ENCODE peak calls at places on chromosome 19, in five cellular contexts. D, R, K, F and Z are unnamed samples.

GRCh38 chr19:11197291-11198174 is at the start of gene KANK2:
- DNase-seq in D (no peak), R (peak), K (peak), F (peak), Z (peak)

GRCh38 chr19:7522923-7523667 is 671 bp downstream of the MCOLN1 start:
- DNase-seq in D (no peak), R (peak), K (no peak), F (no peak), Z (no peak)

GRCh38 chr19:1125601-1126533 is 22.1 kb downstream of the GPX4 start:
- DNase-seq in D (no peak), R (peak), K (no peak), F (no peak), Z (no peak)

GRCh38 chr19:6571167-6571566 is 19.8 kb downstream of the CD70 start:
- DNase-seq in D (no peak), R (no peak), K (no peak), F (no peak), Z (no peak)

GRCh38 chr19:1098177-1099051 is 3.2 kb upstream of the POLR2E start:
- DNase-seq in D (no peak), R (no peak), K (no peak), F (no peak), Z (no peak)

GRCh38 chr19:50735869-50736268 is 12.7 kb downstream of the CLEC11A start:
- DNase-seq in D (no peak), R (no peak), K (no peak), F (no peak), Z (no peak)

GRCh38 chr19:29676586-29676985 is 11.3 kb downstream of the PLEKHF1 start:
- DNase-seq in D (no peak), R (no peak), K (no peak), F (no peak), Z (no peak)

GRCh38 chr19:44702551-44703176 is 3.7 kb downstream of the CEACAM16 start:
- DNase-seq in D (no peak), R (no peak), K (no peak), F (no peak), Z (no peak)

GRCh38 chr19:16594131-16594586 is 21.9 kb upstream of the SLC35E1 start:
- DNase-seq in D (no peak), R (no peak), K (no peak), F (no peak), Z (peak)

GRCh38 chr19:1316466-1316865 is 30.8 kb downstream of the EFNA2 start:
- DNase-seq in D (no peak), R (no peak), K (no peak), F (no peak), Z (no peak)

GRCh38 chr19:1280588-1281269 is 4.9 kb upstream of the EFNA2 start:
- DNase-seq in D (no peak), R (no peak), K (no peak), F (no peak), Z (no peak)

GRCh38 chr19:41739361-41739760 is 16.0 kb upstream of the CEACAM6 start:
- DNase-seq in D (no peak), R (no peak), K (no peak), F (no peak), Z (no peak)

GRCh38 chr19:45947926-45948325 is 25.7 kb downstream of the NOVA2 start:
- DNase-seq in D (no peak), R (peak), K (no peak), F (no peak), Z (no peak)

GRCh38 chr19:47049307-47049700 is 880 bp upstream of the TMEM160 start:
- DNase-seq in D (peak), R (peak), K (no peak), F (no peak), Z (no peak)

GRCh38 chr19:43624933-43625332 is 5.5 kb upstream of the ZNF428 start:
- DNase-seq in D (no peak), R (peak), K (peak), F (no peak), Z (peak)

GRCh38 chr19:11444059-11444458 is 8.6 kb downstream of the PRKCSH start:
- DNase-seq in D (no peak), R (no peak), K (no peak), F (no peak), Z (no peak)

GRCh38 chr19:46040952-46041500 is at the start of gene IGFL4:
- DNase-seq in D (no peak), R (no peak), K (no peak), F (no peak), Z (no peak)

GRCh38 chr19:806815-807421 is 9.7 kb downstream of the PTBP1 start:
- DNase-seq in D (no peak), R (no peak), K (no peak), F (no peak), Z (no peak)

GRCh38 chr19:47615714-47616113 is 6.8 kb downstream of the BICRA start:
- DNase-seq in D (no peak), R (no peak), K (no peak), F (no peak), Z (no peak)

GRCh38 chr19:44876930-44877530 is 14.0 kb upstream of the TOMM40 start:
- DNase-seq in D (no peak), R (no peak), K (no peak), F (no peak), Z (no peak)

GRCh38 chr19:2481466-2481865 is 5.5 kb downstream of the GADD45B start:
- DNase-seq in D (no peak), R (no peak), K (no peak), F (no peak), Z (no peak)

GRCh38 chr19:34715357-34715756 is 18.7 kb upstream of the ZNF181 start:
- DNase-seq in D (no peak), R (no peak), K (no peak), F (no peak), Z (no peak)

GRCh38 chr19:6241680-6242079 is 38.1 kb downstream of the MLLT1 start:
- DNase-seq in D (no peak), R (no peak), K (no peak), F (peak), Z (no peak)

GRCh38 chr19:7965259-7965841 is 21.9 kb upstream of the TIMM44 start:
- DNase-seq in D (no peak), R (no peak), K (no peak), F (no peak), Z (no peak)

GRCh38 chr19:15418112-15418587 is 638 bp downstream of the AKAP8L start:
- DNase-seq in D (no peak), R (peak), K (no peak), F (no peak), Z (no peak)

GRCh38 chr19:14408641-14409120 is 10.5 kb downstream of the DDX39A start:
- DNase-seq in D (no peak), R (peak), K (no peak), F (no peak), Z (peak)

GRCh38 chr19:58067240-58067912 is 8.3 kb downstream of the ZNF135 start:
- DNase-seq in D (no peak), R (peak), K (no peak), F (no peak), Z (no peak)
- TF ChIP-seq CTCF in D (no peak), R (no peak), K (no peak), F (no peak), Z (no peak)

GRCh38 chr19:18128805-18129204 is 24.2 kb upstream of the PIK3R2 start:
- DNase-seq in D (no peak), R (no peak), K (no peak), F (no peak), Z (no peak)

GRCh38 chr19:18123819-18124218 is 26.2 kb downstream of the MAST3 start:
- DNase-seq in D (no peak), R (no peak), K (no peak), F (no peak), Z (no peak)

GRCh38 chr19:18128044-18128443 is 24.9 kb upstream of the PIK3R2 start:
- DNase-seq in D (no peak), R (peak), K (no peak), F (no peak), Z (no peak)

GRCh38 chr19:18122860-18123795 is 25.6 kb downstream of the MAST3 start:
- DNase-seq in D (no peak), R (no peak), K (no peak), F (no peak), Z (no peak)

DNA sequence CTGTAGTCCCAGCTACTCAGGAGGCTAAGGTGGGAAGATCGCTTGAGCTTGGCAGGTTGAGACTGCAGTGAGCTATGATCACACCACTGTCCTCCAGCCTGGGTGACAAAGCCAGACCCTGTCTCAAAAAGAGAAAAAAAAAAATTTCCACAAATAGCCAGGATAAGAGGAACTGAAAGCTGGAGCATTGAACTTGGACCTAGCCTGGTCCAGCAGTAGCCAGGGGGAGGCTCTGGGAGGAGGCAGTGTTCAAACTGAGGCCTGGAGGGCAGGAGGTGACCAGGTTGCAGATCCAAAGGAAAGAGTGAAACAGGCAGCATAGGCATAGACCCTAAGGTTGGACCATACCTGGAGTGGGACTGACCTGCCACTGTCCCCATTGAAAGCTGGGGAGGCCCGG is 26.9 kb upstream of the PIK3R2 start:
- DNase-seq in D (no peak), R (no peak), K (no peak), F (no peak), Z (no peak)
- TF ChIP-seq CTCF in D (no peak), R (no peak), K (no peak), F (no peak), Z (no peak)

GRCh38 chr19:54431255-54431838 is 16.1 kb downstream of the TTYH1 start:
- DNase-seq in D (no peak), R (no peak), K (no peak), F (no peak), Z (no peak)
- TF ChIP-seq CTCF in D (no peak), R (no peak), K (no peak), F (peak), Z (no peak)

GRCh38 chr19:55289117-55289796 is 5.5 kb downstream of the BRSK1 start:
- DNase-seq in D (peak), R (no peak), K (no peak), F (no peak), Z (no peak)
- TF ChIP-seq CTCF in D (no peak), R (no peak), K (no peak), F (no peak), Z (no peak)

DNA sequence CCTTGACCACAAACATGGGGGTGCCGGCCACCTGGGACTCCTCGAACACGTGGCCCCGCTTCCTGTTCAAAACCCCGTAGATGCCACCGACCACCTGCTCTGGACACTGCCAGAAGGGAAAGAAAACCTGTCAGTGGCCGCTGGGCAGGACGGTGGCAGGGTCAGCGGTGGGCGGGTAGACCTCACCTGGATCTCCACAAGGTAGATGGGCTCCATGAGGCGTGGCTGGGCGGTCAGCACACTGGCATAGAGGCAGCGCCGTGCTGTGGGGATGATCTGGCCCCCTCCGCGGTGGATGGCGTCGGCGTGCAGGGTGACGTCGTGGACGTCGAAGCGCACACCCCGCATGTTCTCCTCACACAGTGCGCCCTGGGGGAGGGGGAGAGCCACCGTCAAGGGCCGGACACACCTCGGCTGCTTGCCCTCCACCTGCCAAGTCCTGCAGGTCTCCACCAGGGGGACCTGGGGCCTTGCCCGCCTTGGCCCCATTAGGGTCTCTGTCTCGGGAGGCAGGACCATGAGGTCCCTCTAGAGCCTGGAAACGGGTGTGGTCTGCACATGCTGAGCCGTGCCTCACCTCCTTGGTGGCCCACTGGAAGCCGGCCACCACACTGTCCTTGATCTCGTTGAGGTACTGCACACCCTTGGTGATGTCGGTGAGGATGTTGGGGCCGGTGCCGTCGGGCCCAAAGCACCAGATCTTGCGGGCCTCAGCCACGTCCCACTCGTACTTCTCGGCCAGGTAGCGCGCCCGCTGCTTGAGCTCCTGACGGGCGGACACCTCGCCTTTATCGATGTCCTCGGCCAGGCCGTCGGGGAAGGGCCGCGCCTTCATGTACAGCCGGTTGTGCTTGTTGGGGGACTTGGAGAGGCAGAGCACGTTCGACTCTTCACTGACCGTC is 6.6 kb upstream of the DAPK3 start:
- DNase-seq in D (no peak), R (no peak), K (no peak), F (no peak), Z (no peak)
- TF ChIP-seq CTCF in D (peak), R (peak), K (no peak), F (peak), Z (no peak)

DNA sequence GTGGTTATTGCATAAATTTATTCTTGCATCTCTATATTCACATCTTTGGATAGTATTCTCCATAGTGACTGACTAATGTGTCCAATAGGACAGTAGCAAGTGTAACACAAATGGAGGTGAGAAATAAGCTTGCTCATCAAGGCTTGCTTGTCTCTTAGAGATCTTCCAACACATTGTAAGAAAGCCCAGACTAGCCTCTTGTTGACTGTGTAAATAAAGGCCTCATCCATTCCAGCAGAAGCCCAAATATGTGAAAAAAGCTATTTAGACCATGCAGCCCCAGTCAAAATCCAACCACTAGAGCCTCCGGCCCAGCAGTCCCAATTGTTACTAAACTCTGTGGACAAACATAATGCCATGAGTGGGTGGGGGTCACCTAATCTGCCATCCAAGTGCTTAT is 2.7 kb upstream of the ZNF615 start:
- DNase-seq in D (no peak), R (no peak), K (no peak), F (no peak), Z (no peak)
- TF ChIP-seq CTCF in D (no peak), R (no peak), K (no peak), F (no peak), Z (no peak)

GRCh38 chr19:12896460-12896859 is 5.5 kb downstream of the GCDH start:
- DNase-seq in D (no peak), R (no peak), K (no peak), F (no peak), Z (no peak)

DNA sequence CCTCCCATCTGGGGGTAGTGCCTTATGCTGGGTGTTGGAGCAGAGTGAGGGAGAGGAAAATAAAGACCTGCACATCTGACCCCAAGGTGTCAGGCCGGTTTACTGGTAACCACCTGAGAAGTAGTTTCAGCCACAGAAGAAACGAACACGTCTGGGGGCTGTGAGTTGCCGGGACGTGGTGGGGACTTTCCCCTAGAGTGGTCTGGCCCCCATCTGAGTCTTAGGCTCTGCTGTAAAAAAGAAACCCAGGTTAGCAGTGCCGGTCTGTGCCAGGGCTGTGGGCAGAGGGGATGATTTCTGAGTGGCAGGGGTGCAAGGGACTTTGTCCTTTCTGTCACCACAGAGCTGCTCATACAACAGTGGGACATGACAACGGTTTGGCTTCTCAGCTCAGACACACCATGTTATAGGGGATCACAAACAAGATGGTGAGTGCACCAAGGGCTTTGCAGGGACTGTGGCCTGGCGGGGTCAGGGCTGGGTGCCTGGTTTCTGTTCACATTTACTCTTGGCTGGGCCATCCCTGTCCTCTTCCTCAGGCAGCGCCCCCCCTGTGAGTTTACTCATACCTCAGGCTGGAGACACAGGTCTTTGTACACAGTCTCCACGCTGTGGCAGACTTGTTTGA is 9.0 kb downstream of the GCDH start:
- DNase-seq in D (no peak), R (no peak), K (peak), F (no peak), Z (peak)
- TF ChIP-seq CTCF in D (no peak), R (no peak), K (no peak), F (no peak), Z (no peak)